ENCODE peak calls at places on chromosomes 1 and 21, in nine cellular contexts. U is upper lobe of left lung, G is suprapubic skin, C is HCT116, X is K562, E is spleen, I is H1, J is esophagus muscularis mucosa, V is stomach. F is an unnamed sample. For H3K27me3, the result is how much of the 10 kb centered on the place peaks cover.

GRCh38 chr1:26358411-26359384 is 4.8 kb upstream of the CRYBG2 start:
- DNase-seq in U (no peak), G (no peak), C (peak), X (peak), E (no peak), I (no peak), J (no peak), V (peak), F (no peak)

GRCh38 chr1:99146129-99146848 is 118.0 kb upstream of the PLPPR4 start:
- DNase-seq in U (peak), G (no peak), C (no peak), X (peak), E (peak), I (no peak), J (no peak), V (no peak), F (no peak)

GRCh38 chr1:87684194-87684593 is 355.5 kb downstream of the LMO4 start:
- DNase-seq in U (peak), G (no peak), C (no peak), X (peak), E (no peak), I (no peak), J (no peak), V (peak), F (no peak)

GRCh38 chr1:14970115-14970798 is 183.3 kb upstream of the TMEM51 start:
- DNase-seq in U (no peak), G (peak), C (peak), X (peak), E (no peak), I (no peak), J (no peak), V (peak), F (no peak)

GRCh38 chr1:24507423-24507804 is 4.8 kb downstream of the RCAN3 start:
- DNase-seq in U (no peak), G (no peak), C (no peak), X (no peak), E (no peak), I (no peak), J (no peak), V (no peak), F (no peak)

GRCh38 chr1:2230781-2231666 is 2.9 kb downstream of the SKI start:
- DNase-seq in U (peak), G (no peak), C (no peak), X (peak), E (peak), I (no peak), J (no peak), V (no peak), F (peak)

GRCh38 chr1:22557341-22557950 is 5.8 kb upstream of the EPHA8 start:
- DNase-seq in U (no peak), G (no peak), C (no peak), X (no peak), E (no peak), I (no peak), J (no peak), V (no peak), F (no peak)

GRCh38 chr1:182962554-182963115 is 9.7 kb upstream of the SHCBP1L start:
- DNase-seq in U (no peak), G (peak), C (peak), X (peak), E (peak), I (peak), J (peak), V (peak), F (no peak)

GRCh38 chr1:202310071-202310725 is 31.5 kb downstream of the UBE2T start:
- DNase-seq in U (no peak), G (peak), C (no peak), X (no peak), E (no peak), I (no peak), J (no peak), V (no peak), F (no peak)

GRCh38 chr1:106207185-106207584 is 849.3 kb upstream of the PRMT6 start:
- DNase-seq in U (no peak), G (no peak), C (no peak), X (no peak), E (no peak), I (no peak), J (no peak), V (no peak), F (no peak)

GRCh38 chr1:175865041-175865766 is 121.8 kb upstream of the TNR start:
- DNase-seq in U (no peak), G (no peak), C (no peak), X (no peak), E (no peak), I (peak), J (no peak), V (no peak), F (no peak)

GRCh38 chr1:24996983-24997893 is 67.2 kb upstream of the RUNX3 start:
- DNase-seq in U (no peak), G (no peak), C (no peak), X (no peak), E (peak), I (no peak), J (no peak), V (no peak), F (no peak)

GRCh38 chr1:40701684-40702083 is 10.2 kb downstream of the NFYC start:
- DNase-seq in U (no peak), G (no peak), C (no peak), X (no peak), E (no peak), I (no peak), J (no peak), V (no peak), F (no peak)

GRCh38 chr1:246428542-246429308 is 78.4 kb downstream of the SMYD3 start:
- DNase-seq in U (no peak), G (no peak), C (peak), X (peak), E (no peak), I (no peak), J (no peak), V (no peak), F (no peak)

GRCh38 chr1:218426343-218426657 is 81.2 kb downstream of the TGFB2 start:
- DNase-seq in U (no peak), G (no peak), C (no peak), X (no peak), E (no peak), I (no peak), J (no peak), V (no peak), F (no peak)

GRCh38 chr1:147388969-147389368 is 146.5 kb downstream of the CHD1L start:
- DNase-seq in U (peak), G (no peak), C (no peak), X (no peak), E (no peak), I (no peak), J (no peak), V (no peak), F (no peak)

GRCh38 chr1:226029568-226030225 is 30.6 kb upstream of the SDE2 start:
- DNase-seq in U (no peak), G (no peak), C (no peak), X (no peak), E (no peak), I (no peak), J (no peak), V (no peak), F (no peak)

GRCh38 chr1:157110003-157110402 is 10.4 kb upstream of the ETV3L start:
- DNase-seq in U (no peak), G (peak), C (no peak), X (no peak), E (peak), I (no peak), J (no peak), V (no peak), F (no peak)

GRCh38 chr21:38165466-38166213 is 91.2 kb upstream of the KCNJ15 start:
- DNase-seq in U (no peak), G (no peak), C (no peak), X (no peak), E (no peak), I (no peak), J (peak), V (no peak), F (no peak)

GRCh38 chr1:5661196-5662130 is 330.8 kb downstream of the NPHP4 start:
- DNase-seq in U (peak), G (no peak), C (no peak), X (no peak), E (no peak), I (no peak), J (no peak), V (no peak), F (no peak)

GRCh38 chr1:161727343-161727924 is 6.1 kb downstream of the FCRLB start:
- DNase-seq in U (no peak), G (no peak), C (no peak), X (peak), E (no peak), I (no peak), J (no peak), V (no peak), F (no peak)

GRCh38 chr1:236947794-236948193 is 56.4 kb downstream of the MT1HL1 start:
- DNase-seq in U (no peak), G (no peak), C (no peak), X (no peak), E (no peak), I (no peak), J (peak), V (no peak), F (no peak)

GRCh38 chr1:89608627-89609338 is 24.1 kb upstream of the LRRC8C start:
- DNase-seq in U (peak), G (no peak), C (no peak), X (no peak), E (peak), I (no peak), J (no peak), V (no peak), F (no peak)

GRCh38 chr1:36400825-36401601 is 3.3 kb upstream of the LSM10 start:
- DNase-seq in U (peak), G (peak), C (peak), X (peak), E (peak), I (peak), J (peak), V (peak), F (no peak)

GRCh38 chr1:11501491-11501897 is 22.5 kb downstream of the DISP3 start:
- DNase-seq in U (peak), G (peak), C (no peak), X (no peak), E (peak), I (no peak), J (no peak), V (no peak), F (no peak)

GRCh38 chr1:158371188-158371953 is 17.7 kb downstream of the CD1E start:
- DNase-seq in U (no peak), G (no peak), C (no peak), X (no peak), E (no peak), I (no peak), J (no peak), V (no peak), F (no peak)

DNA sequence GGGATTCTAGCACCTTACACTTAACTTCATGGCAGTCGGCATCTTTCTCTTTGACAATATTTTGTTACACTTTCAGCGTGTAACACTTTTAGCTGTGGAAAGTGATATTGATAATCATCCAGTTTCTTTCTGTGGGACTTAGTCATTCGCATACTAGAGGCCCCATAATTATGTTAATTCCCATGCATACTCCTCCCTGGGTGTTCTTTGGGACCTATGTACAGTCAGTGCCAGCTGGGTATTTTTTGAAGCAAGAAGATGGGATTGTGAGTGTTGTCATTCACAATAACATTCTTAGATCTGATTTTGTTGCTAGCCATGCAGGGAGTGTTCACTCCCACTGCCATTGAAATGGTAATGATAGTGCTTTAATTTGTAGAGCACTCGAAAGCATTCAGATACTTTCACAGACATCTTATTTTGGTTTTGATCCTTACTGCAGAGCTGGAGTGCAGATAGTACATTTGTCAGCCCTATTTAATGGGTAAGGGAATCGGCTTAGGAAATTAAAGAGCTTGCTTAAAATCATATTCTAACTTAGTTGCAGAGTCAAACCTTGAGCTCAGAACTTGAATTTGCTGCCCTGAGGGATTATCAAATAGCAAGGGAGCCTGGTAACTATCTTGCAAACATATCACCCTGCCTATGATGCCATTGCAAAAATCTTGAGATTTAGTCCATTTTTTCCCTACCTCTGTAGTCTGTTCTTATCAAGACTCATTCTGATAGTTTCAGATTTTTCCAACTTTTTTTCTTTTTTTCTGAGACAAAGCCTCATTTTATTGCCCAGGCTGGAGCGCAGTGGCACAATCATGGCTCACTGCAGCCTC is 11.7 kb downstream of the SARS1 start:
- DNase-seq in U (no peak), G (no peak), C (no peak), X (no peak), E (no peak), I (no peak), J (no peak), V (no peak), F (no peak)
- TF ChIP-seq POLR2A in U (no peak), G (no peak), C (no peak), X (no peak), E (no peak), I (no peak), J (no peak), V (no peak), F (no peak)

GRCh38 chr1:30257322-30257721 is 466.1 kb downstream of the MATN1 start:
- DNase-seq in U (no peak), G (no peak), C (no peak), X (no peak), E (no peak), I (no peak), J (no peak), V (no peak), F (no peak)

GRCh38 chr1:30253361-30253760 is 470.0 kb downstream of the MATN1 start:
- DNase-seq in U (no peak), G (no peak), C (no peak), X (no peak), E (no peak), I (no peak), J (no peak), V (no peak), F (no peak)

GRCh38 chr1:30256911-30257310 is 466.5 kb downstream of the MATN1 start:
- DNase-seq in U (no peak), G (no peak), C (no peak), X (no peak), E (no peak), I (no peak), J (no peak), V (no peak), F (no peak)

GRCh38 chr1:30253807-30254440 is 469.5 kb downstream of the MATN1 start:
- DNase-seq in U (no peak), G (no peak), C (no peak), X (no peak), E (no peak), I (no peak), J (no peak), V (no peak), F (no peak)

DNA sequence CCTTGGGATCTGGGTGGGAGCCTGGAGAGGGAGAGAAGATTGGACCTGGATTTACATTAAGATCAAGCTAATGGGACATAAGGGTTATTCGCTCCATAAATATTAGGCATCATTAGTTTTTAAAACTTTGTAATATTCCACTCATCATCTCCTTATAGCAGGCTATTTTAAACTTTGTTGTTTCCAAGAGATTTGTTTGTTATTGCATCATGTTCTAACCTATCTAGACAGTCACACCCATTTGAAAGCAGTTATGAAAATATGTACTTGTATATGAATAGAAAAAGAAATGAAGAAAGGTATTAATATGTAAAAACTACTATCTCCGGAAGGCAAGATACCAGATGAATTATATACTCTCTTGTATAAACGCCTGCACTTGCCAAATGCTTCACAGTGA is 468.3 kb downstream of the MATN1 start:
- DNase-seq in U (no peak), G (no peak), C (no peak), X (no peak), E (no peak), I (no peak), J (no peak), V (no peak), F (no peak)
- TF ChIP-seq POLR2AphosphoS5 in U (no peak), G (no peak), C (no peak), X (no peak), E (no peak), I (no peak), J (no peak), V (no peak), F (no peak)

GRCh38 chr1:18256318-18257235 is 149.0 kb downstream of the IGSF21 start:
- DNase-seq in U (no peak), G (no peak), C (no peak), X (peak), E (no peak), I (peak), J (no peak), V (peak), F (no peak)
- H3K27me3 ChIP-seq in U (under half), G (under half), C (under half), X (under half), E (under half), I (under half), J (half or more), V (under half), F (under half)

DNA sequence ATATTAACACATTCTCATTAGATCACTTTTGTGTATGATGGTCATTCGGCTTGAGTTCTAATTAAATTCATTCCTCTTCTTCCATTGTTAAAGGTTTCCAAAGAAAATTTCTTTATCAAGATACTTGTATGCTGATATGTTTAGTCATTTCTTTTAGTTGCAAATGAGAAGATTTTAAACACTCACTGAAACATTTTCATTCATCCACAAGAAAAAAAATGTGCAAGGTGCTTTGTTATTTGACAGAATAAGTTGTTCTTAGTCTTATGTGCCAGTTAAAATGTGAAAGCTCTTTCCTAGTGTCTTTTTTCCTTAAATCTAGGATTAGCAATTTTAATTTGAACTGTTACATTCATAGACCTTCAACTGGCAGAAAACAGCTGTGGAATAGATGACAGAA is 727.0 kb upstream of the NEGR1 start:
- DNase-seq in U (no peak), G (no peak), C (no peak), X (no peak), E (no peak), I (no peak), J (no peak), V (no peak), F (no peak)
- TF ChIP-seq POLR2A in U (no peak), G (no peak), C (no peak), X (no peak), E (no peak), I (no peak), J (no peak), V (no peak), F (no peak)

GRCh38 chr1:38730511-38731397 is 128.8 kb downstream of the RRAGC start:
- DNase-seq in U (no peak), G (no peak), C (peak), X (no peak), E (no peak), I (no peak), J (no peak), V (no peak), F (no peak)
- TF ChIP-seq POLR2AphosphoS5 in U (no peak), G (no peak), C (no peak), X (no peak), E (no peak), I (no peak), J (no peak), V (no peak), F (peak)

F was measured in vagina.